ENCODE peak calls at places on chromosomes 12 and 14, in nine cellular contexts. One of them, this sample, is unnamed.

GRCh38 chr12:113235976-113236375 is 14.7 kb downstream of the TPCN1 start:
- DNase-seq in thoracic aorta: no peak
- DNase-seq in Panc1: no peak
- DNase-seq in uterus: no peak
- DNase-seq in stomach: peak; percentile 4
- DNase-seq in fibroblast of lung: no peak
- DNase-seq in AG04450: no peak
- DNase-seq in body of pancreas: no peak
- DNase-seq in PC-3: no peak
- DNase-seq in this sample: no peak

GRCh38 chr14:92998957-92999356 is 76.0 kb downstream of the CHGA start:
- DNase-seq in thoracic aorta: no peak
- DNase-seq in AG04450: no peak
- DNase-seq in uterus: peak; percentile 69
- DNase-seq in stomach: no peak
- DNase-seq in PC-3: no peak
- DNase-seq in body of pancreas: no peak
- DNase-seq in fibroblast of lung: no peak
- DNase-seq in Panc1: no peak
- DNase-seq in this sample: no peak

GRCh38 chr14:39563361-39563760 is 131.1 kb upstream of the FBXO33 start:
- DNase-seq in PC-3: no peak
- DNase-seq in Panc1: no peak
- DNase-seq in uterus: no peak
- DNase-seq in thoracic aorta: no peak
- DNase-seq in stomach: no peak
- DNase-seq in AG04450: no peak
- DNase-seq in fibroblast of lung: no peak
- DNase-seq in body of pancreas: no peak
- DNase-seq in this sample: no peak

GRCh38 chr14:31164115-31164514 is 43.5 kb downstream of the HECTD1 start:
- DNase-seq in body of pancreas: no peak
- DNase-seq in uterus: no peak
- DNase-seq in stomach: no peak
- DNase-seq in PC-3: peak; percentile 53
- DNase-seq in Panc1: no peak
- DNase-seq in thoracic aorta: no peak
- DNase-seq in fibroblast of lung: no peak
- DNase-seq in AG04450: no peak
- DNase-seq in this sample: no peak

GRCh38 chr14:105436891-105437722 is 17.5 kb downstream of the MTA1 start:
- DNase-seq in PC-3: no peak
- DNase-seq in fibroblast of lung: no peak
- DNase-seq in body of pancreas: no peak
- DNase-seq in stomach: no peak
- DNase-seq in uterus: no peak
- DNase-seq in thoracic aorta: no peak
- DNase-seq in Panc1: no peak
- DNase-seq in AG04450: no peak
- DNase-seq in this sample: no peak

GRCh38 chr14:95504135-95505029 is 12.1 kb downstream of the SYNE3 start:
- DNase-seq in AG04450: no peak
- DNase-seq in stomach: no peak
- DNase-seq in body of pancreas: no peak
- DNase-seq in fibroblast of lung: peak; percentile 74
- DNase-seq in uterus: no peak
- DNase-seq in Panc1: no peak
- DNase-seq in PC-3: no peak
- DNase-seq in thoracic aorta: no peak
- DNase-seq in this sample: peak; percentile 56

GRCh38 chr12:14577344-14577743 is 9.7 kb upstream of the PLBD1 start:
- DNase-seq in uterus: no peak
- DNase-seq in PC-3: no peak
- DNase-seq in AG04450: no peak
- DNase-seq in Panc1: no peak
- DNase-seq in thoracic aorta: no peak
- DNase-seq in fibroblast of lung: peak; percentile 66
- DNase-seq in stomach: no peak
- DNase-seq in body of pancreas: no peak
- DNase-seq in this sample: peak; percentile 4

GRCh38 chr12:94225506-94225905 is 77.1 kb downstream of the PLXNC1 start:
- DNase-seq in thoracic aorta: no peak
- DNase-seq in Panc1: no peak
- DNase-seq in body of pancreas: no peak
- DNase-seq in AG04450: no peak
- DNase-seq in stomach: no peak
- DNase-seq in uterus: no peak
- DNase-seq in PC-3: no peak
- DNase-seq in fibroblast of lung: no peak
- DNase-seq in this sample: no peak

GRCh38 chr14:82710257-82710841 is 1176.7 kb upstream of the SEL1L start:
- DNase-seq in thoracic aorta: no peak
- DNase-seq in AG04450: peak; percentile 11
- DNase-seq in uterus: peak; percentile 15
- DNase-seq in PC-3: peak; percentile 69
- DNase-seq in Panc1: peak; percentile 28
- DNase-seq in stomach: peak; percentile 63
- DNase-seq in fibroblast of lung: peak; percentile 12
- DNase-seq in body of pancreas: peak; percentile 70
- DNase-seq in this sample: peak; percentile 34

GRCh38 chr12:63362801-63363200 is 211.8 kb upstream of the AVPR1A start:
- DNase-seq in thoracic aorta: no peak
- DNase-seq in body of pancreas: no peak
- DNase-seq in Panc1: no peak
- DNase-seq in uterus: no peak
- DNase-seq in fibroblast of lung: peak; percentile 70
- DNase-seq in stomach: no peak
- DNase-seq in AG04450: no peak
- DNase-seq in PC-3: peak; percentile 16
- DNase-seq in this sample: peak; percentile 32

GRCh38 chr14:23941230-23941629 is 12.3 kb upstream of the DHRS4 start:
- DNase-seq in fibroblast of lung: no peak
- DNase-seq in PC-3: no peak
- DNase-seq in stomach: no peak
- DNase-seq in thoracic aorta: no peak
- DNase-seq in Panc1: no peak
- DNase-seq in uterus: no peak
- DNase-seq in AG04450: no peak
- DNase-seq in body of pancreas: no peak
- DNase-seq in this sample: no peak

GRCh38 chr12:107337354-107338095 is 244.2 kb upstream of the CRY1 start:
- DNase-seq in thoracic aorta: no peak
- DNase-seq in body of pancreas: no peak
- DNase-seq in PC-3: peak; percentile 85
- DNase-seq in stomach: no peak
- DNase-seq in fibroblast of lung: peak; percentile 60
- DNase-seq in AG04450: no peak
- DNase-seq in uterus: no peak
- DNase-seq in Panc1: no peak
- DNase-seq in this sample: no peak

GRCh38 chr14:100664841-100665425 is 61.8 kb upstream of the DLK1 start:
- DNase-seq in fibroblast of lung: peak; percentile 55
- DNase-seq in PC-3: no peak
- DNase-seq in thoracic aorta: no peak
- DNase-seq in body of pancreas: peak; percentile 60
- DNase-seq in stomach: no peak
- DNase-seq in AG04450: peak; percentile 59
- DNase-seq in Panc1: no peak
- DNase-seq in uterus: peak; percentile 47
- DNase-seq in this sample: no peak

GRCh38 chr14:34615507-34615906 is 14.4 kb downstream of the SNX6 start:
- DNase-seq in uterus: no peak
- DNase-seq in AG04450: no peak
- DNase-seq in thoracic aorta: no peak
- DNase-seq in fibroblast of lung: no peak
- DNase-seq in stomach: no peak
- DNase-seq in body of pancreas: no peak
- DNase-seq in PC-3: no peak
- DNase-seq in Panc1: no peak
- DNase-seq in this sample: no peak

GRCh38 chr12:120990487-120991055 is 12.2 kb downstream of the HNF1A start:
- DNase-seq in PC-3: no peak
- DNase-seq in Panc1: no peak
- DNase-seq in AG04450: no peak
- DNase-seq in fibroblast of lung: no peak
- DNase-seq in stomach: no peak
- DNase-seq in body of pancreas: no peak
- DNase-seq in thoracic aorta: no peak
- DNase-seq in uterus: no peak
- DNase-seq in this sample: no peak

GRCh38 chr12:100733817-100734593 is 60.6 kb upstream of the ANO4 start:
- DNase-seq in fibroblast of lung: peak; percentile 23
- DNase-seq in Panc1: no peak
- DNase-seq in thoracic aorta: no peak
- DNase-seq in body of pancreas: no peak
- DNase-seq in AG04450: peak; percentile 10
- DNase-seq in uterus: no peak
- DNase-seq in PC-3: peak; percentile 55
- DNase-seq in stomach: no peak
- DNase-seq in this sample: no peak

GRCh38 chr14:90518941-90519256 is 122.1 kb downstream of the CALM1 start:
- DNase-seq in PC-3: peak; percentile 52
- DNase-seq in uterus: no peak
- DNase-seq in Panc1: no peak
- DNase-seq in body of pancreas: peak; percentile 41
- DNase-seq in fibroblast of lung: no peak
- DNase-seq in thoracic aorta: no peak
- DNase-seq in stomach: peak; percentile 51
- DNase-seq in AG04450: no peak
- DNase-seq in this sample: no peak
- TF ChIP-seq CTCF in PC-3: peak; percentile 89
- TF ChIP-seq CTCF in uterus: peak; percentile 15
- TF ChIP-seq CTCF in Panc1: peak; percentile 64
- TF ChIP-seq CTCF in body of pancreas: peak; percentile 32
- TF ChIP-seq CTCF in fibroblast of lung: peak; percentile 27
- TF ChIP-seq CTCF in thoracic aorta: peak; percentile 36
- TF ChIP-seq CTCF in stomach: no peak
- TF ChIP-seq CTCF in AG04450: peak; percentile 34
- TF ChIP-seq CTCF in this sample: peak; percentile 74

GRCh38 chr12:80559766-80560165 is 115.7 kb downstream of the PTPRQ start:
- DNase-seq in uterus: no peak
- DNase-seq in body of pancreas: no peak
- DNase-seq in Panc1: no peak
- DNase-seq in AG04450: no peak
- DNase-seq in stomach: no peak
- DNase-seq in thoracic aorta: no peak
- DNase-seq in PC-3: no peak
- DNase-seq in fibroblast of lung: no peak
- DNase-seq in this sample: no peak

GRCh38 chr12:80551897-80552296 is 107.9 kb downstream of the PTPRQ start:
- DNase-seq in fibroblast of lung: peak; percentile 98
- DNase-seq in stomach: no peak
- DNase-seq in body of pancreas: no peak
- DNase-seq in uterus: peak; percentile 16
- DNase-seq in Panc1: no peak
- DNase-seq in PC-3: peak; percentile 98
- DNase-seq in thoracic aorta: peak; percentile 15
- DNase-seq in AG04450: peak; percentile 88
- DNase-seq in this sample: peak; percentile 94

GRCh38 chr12:80553316-80553715 is 109.3 kb downstream of the PTPRQ start:
- DNase-seq in uterus: no peak
- DNase-seq in AG04450: peak; percentile 53
- DNase-seq in fibroblast of lung: peak; percentile 94
- DNase-seq in body of pancreas: no peak
- DNase-seq in thoracic aorta: no peak
- DNase-seq in Panc1: no peak
- DNase-seq in stomach: no peak
- DNase-seq in PC-3: peak; percentile 87
- DNase-seq in this sample: peak; percentile 81

DNA sequence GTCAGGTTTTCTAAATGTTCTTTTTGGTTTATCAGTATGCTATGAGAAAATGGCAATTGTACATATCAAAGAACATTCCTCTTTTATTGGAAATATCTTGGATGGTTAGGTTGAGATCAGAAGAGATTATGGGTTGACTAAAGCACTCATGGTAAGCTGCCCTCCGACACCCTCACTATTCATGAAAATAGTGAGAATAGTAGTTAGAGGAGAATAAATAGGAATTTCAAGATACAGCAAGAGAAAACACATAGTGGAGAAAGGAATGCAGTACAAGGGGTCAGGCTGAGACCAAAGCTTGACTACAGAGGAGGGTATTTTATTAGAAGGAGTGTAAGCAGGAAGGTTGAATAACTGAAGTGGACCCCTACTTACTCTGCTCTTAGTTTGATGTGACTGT is 112.5 kb downstream of the PTPRQ start:
- DNase-seq in Panc1: no peak
- DNase-seq in stomach: no peak
- DNase-seq in fibroblast of lung: peak; percentile 62
- DNase-seq in AG04450: no peak
- DNase-seq in PC-3: no peak
- DNase-seq in body of pancreas: no peak
- DNase-seq in thoracic aorta: no peak
- DNase-seq in uterus: no peak
- DNase-seq in this sample: peak; percentile 28
- H3K27ac ChIP-seq in Panc1: no peak overlapping the region
- H3K27ac ChIP-seq in stomach: no peak overlapping the region
- H3K27ac ChIP-seq in fibroblast of lung: no peak overlapping the region
- H3K27ac ChIP-seq in AG04450: no peak overlapping the region
- H3K27ac ChIP-seq in PC-3: no peak overlapping the region
- H3K27ac ChIP-seq in body of pancreas: no peak overlapping the region
- H3K27ac ChIP-seq in thoracic aorta: peak overlapping the region; percentile 40
- H3K27ac ChIP-seq in uterus: no peak overlapping the region
- H3K27ac ChIP-seq in this sample: no peak overlapping the region

GRCh38 chr14:28756896-28757570 is 9.6 kb upstream of the FOXG1 start:
- DNase-seq in uterus: no peak
- DNase-seq in PC-3: peak; percentile 63
- DNase-seq in fibroblast of lung: peak; percentile 56
- DNase-seq in AG04450: no peak
- DNase-seq in body of pancreas: no peak
- DNase-seq in thoracic aorta: no peak
- DNase-seq in Panc1: no peak
- DNase-seq in stomach: no peak
- DNase-seq in this sample: peak; percentile 14
- TF ChIP-seq CTCF in uterus: no peak
- TF ChIP-seq CTCF in PC-3: peak; percentile 88
- TF ChIP-seq CTCF in fibroblast of lung: peak; percentile 76
- TF ChIP-seq CTCF in AG04450: peak; percentile 87
- TF ChIP-seq CTCF in body of pancreas: peak; percentile 28
- TF ChIP-seq CTCF in thoracic aorta: peak; percentile 15
- TF ChIP-seq CTCF in Panc1: peak; percentile 83
- TF ChIP-seq CTCF in stomach: peak; percentile 20
- TF ChIP-seq CTCF in this sample: peak; percentile 93

DNA sequence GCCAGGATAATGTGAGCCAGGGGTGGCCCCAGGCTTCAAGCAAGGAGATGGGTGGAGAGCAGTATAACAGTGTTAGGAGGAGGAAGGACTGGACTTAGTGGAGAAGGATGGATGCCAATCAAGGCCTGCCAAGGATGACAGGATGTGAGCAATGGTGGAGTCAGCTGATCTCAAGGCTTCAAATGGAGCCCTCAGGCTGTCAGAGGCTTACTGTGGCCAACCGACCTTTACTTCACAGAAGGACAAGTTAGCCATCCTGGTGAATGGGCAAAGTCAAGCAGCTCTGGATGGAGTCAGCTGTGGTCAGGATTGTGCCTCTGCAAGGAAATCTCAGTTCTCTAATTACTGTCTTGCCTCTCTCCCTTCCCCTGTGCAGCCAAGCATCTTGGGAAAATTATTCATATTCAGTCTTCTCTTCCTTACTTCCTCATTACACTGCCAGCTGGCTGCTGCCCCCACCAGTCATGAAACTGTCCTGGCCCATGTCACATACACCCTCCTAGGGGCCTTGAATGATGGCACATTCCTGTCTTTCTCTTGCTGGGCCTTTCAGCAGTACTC is 7.6 kb upstream of the STAT6 start:
- DNase-seq in uterus: no peak
- DNase-seq in PC-3: peak; percentile 87
- DNase-seq in stomach: no peak
- DNase-seq in body of pancreas: no peak
- DNase-seq in thoracic aorta: no peak
- DNase-seq in Panc1: no peak
- DNase-seq in AG04450: no peak
- DNase-seq in fibroblast of lung: no peak
- DNase-seq in this sample: no peak
- H3K27ac ChIP-seq in uterus: no peak overlapping the region
- H3K27ac ChIP-seq in PC-3: peak overlapping the region; percentile 63
- H3K27ac ChIP-seq in stomach: no peak overlapping the region
- H3K27ac ChIP-seq in body of pancreas: no peak overlapping the region
- H3K27ac ChIP-seq in thoracic aorta: no peak overlapping the region
- H3K27ac ChIP-seq in Panc1: no peak overlapping the region
- H3K27ac ChIP-seq in AG04450: no peak overlapping the region
- H3K27ac ChIP-seq in fibroblast of lung: no peak overlapping the region
- H3K27ac ChIP-seq in this sample: no peak overlapping the region